ENCODE peak calls at places on chromosomes 2 and 18, in six cellular contexts. One of them, this sample, is unnamed.

GRCh38 chr2:227257820-227258219 is 67.2 kb upstream of the MFF start:
- DNase-seq in ovary: no peak
- DNase-seq in fibroblast of villous mesenchyme: no peak
- DNase-seq in heart left ventricle: no peak
- DNase-seq in fibroblast of pulmonary artery: no peak
- DNase-seq in AG09309: no peak
- DNase-seq in this sample: no peak

GRCh38 chr18:13611058-13611615 is 115.2 kb downstream of the FAM210A start:
- DNase-seq in ovary: no peak
- DNase-seq in fibroblast of villous mesenchyme: peak; percentile 65
- DNase-seq in heart left ventricle: peak; percentile 85
- DNase-seq in fibroblast of pulmonary artery: peak; percentile 68
- DNase-seq in AG09309: no peak
- DNase-seq in this sample: no peak

GRCh38 chr2:218020281-218020680 is 17.5 kb upstream of the TNS1 start:
- DNase-seq in ovary: peak; percentile 12
- DNase-seq in fibroblast of villous mesenchyme: no peak
- DNase-seq in heart left ventricle: no peak
- DNase-seq in fibroblast of pulmonary artery: no peak
- DNase-seq in AG09309: no peak
- DNase-seq in this sample: no peak

GRCh38 chr2:17303054-17303453 is 215.2 kb downstream of the RAD51AP2 start:
- DNase-seq in ovary: no peak
- DNase-seq in fibroblast of villous mesenchyme: peak; percentile 85
- DNase-seq in heart left ventricle: no peak
- DNase-seq in fibroblast of pulmonary artery: peak; percentile 15
- DNase-seq in AG09309: no peak
- DNase-seq in this sample: peak; percentile 39

GRCh38 chr2:240601061-240601830 is 14.7 kb downstream of the CAPN10 start:
- DNase-seq in ovary: no peak
- DNase-seq in fibroblast of villous mesenchyme: no peak
- DNase-seq in heart left ventricle: peak; percentile 11
- DNase-seq in fibroblast of pulmonary artery: no peak
- DNase-seq in AG09309: no peak
- DNase-seq in this sample: no peak

GRCh38 chr18:7566587-7567486 is at the start of gene PTPRM:
- DNase-seq in ovary: peak; percentile 87
- DNase-seq in fibroblast of villous mesenchyme: peak; percentile 73
- DNase-seq in heart left ventricle: peak; percentile 93
- DNase-seq in fibroblast of pulmonary artery: peak; percentile 80
- DNase-seq in AG09309: no peak
- DNase-seq in this sample: peak; percentile 12

GRCh38 chr2:98155291-98155690 is 68.3 kb downstream of the VWA3B start:
- DNase-seq in ovary: no peak
- DNase-seq in fibroblast of villous mesenchyme: no peak
- DNase-seq in heart left ventricle: no peak
- DNase-seq in fibroblast of pulmonary artery: no peak
- DNase-seq in AG09309: no peak
- DNase-seq in this sample: no peak

GRCh38 chr2:120699292-120699691 is 36.4 kb upstream of the GLI2 start:
- DNase-seq in ovary: no peak
- DNase-seq in fibroblast of villous mesenchyme: no peak
- DNase-seq in heart left ventricle: no peak
- DNase-seq in fibroblast of pulmonary artery: no peak
- DNase-seq in AG09309: no peak
- DNase-seq in this sample: no peak

GRCh38 chr2:127046579-127046978 is 60.4 kb downstream of the BIN1 start:
- DNase-seq in ovary: no peak
- DNase-seq in fibroblast of villous mesenchyme: no peak
- DNase-seq in heart left ventricle: no peak
- DNase-seq in fibroblast of pulmonary artery: no peak
- DNase-seq in AG09309: no peak
- DNase-seq in this sample: no peak

GRCh38 chr18:43482600-43482999 is 205.3 kb upstream of the SYT4 start:
- DNase-seq in ovary: no peak
- DNase-seq in fibroblast of villous mesenchyme: no peak
- DNase-seq in heart left ventricle: no peak
- DNase-seq in fibroblast of pulmonary artery: no peak
- DNase-seq in AG09309: no peak
- DNase-seq in this sample: no peak

GRCh38 chr2:237025090-237025865 is 60.4 kb upstream of the COPS8 start:
- DNase-seq in ovary: no peak
- DNase-seq in fibroblast of villous mesenchyme: peak; percentile 55
- DNase-seq in heart left ventricle: no peak
- DNase-seq in fibroblast of pulmonary artery: peak; percentile 65
- DNase-seq in AG09309: peak; percentile 42
- DNase-seq in this sample: peak; percentile 29

GRCh38 chr2:158665536-158666302 is 129.4 kb upstream of the DAPL1 start:
- DNase-seq in ovary: no peak
- DNase-seq in fibroblast of villous mesenchyme: peak; percentile 38
- DNase-seq in heart left ventricle: no peak
- DNase-seq in fibroblast of pulmonary artery: peak; percentile 13
- DNase-seq in AG09309: peak; percentile 5
- DNase-seq in this sample: no peak

GRCh38 chr2:98912221-98912851 is 23.7 kb downstream of the CRACDL start:
- DNase-seq in ovary: peak; percentile 73
- DNase-seq in fibroblast of villous mesenchyme: peak; percentile 38
- DNase-seq in heart left ventricle: peak; percentile 47
- DNase-seq in fibroblast of pulmonary artery: peak; percentile 90
- DNase-seq in AG09309: peak; percentile 49
- DNase-seq in this sample: peak; percentile 76

GRCh38 chr2:171308280-171309054 is 125.3 kb downstream of the METTL8 start:
- DNase-seq in ovary: no peak
- DNase-seq in fibroblast of villous mesenchyme: no peak
- DNase-seq in heart left ventricle: no peak
- DNase-seq in fibroblast of pulmonary artery: no peak
- DNase-seq in AG09309: no peak
- DNase-seq in this sample: no peak

GRCh38 chr2:20666114-20666363 is 905 bp upstream of the GDF7 start:
- DNase-seq in ovary: no peak
- DNase-seq in fibroblast of villous mesenchyme: no peak
- DNase-seq in heart left ventricle: no peak
- DNase-seq in fibroblast of pulmonary artery: no peak
- DNase-seq in AG09309: no peak
- DNase-seq in this sample: no peak

GRCh38 chr2:20667531-20668401 is 822 bp downstream of the GDF7 start:
- DNase-seq in ovary: no peak
- DNase-seq in fibroblast of villous mesenchyme: no peak
- DNase-seq in heart left ventricle: no peak
- DNase-seq in fibroblast of pulmonary artery: no peak
- DNase-seq in AG09309: no peak
- DNase-seq in this sample: no peak

GRCh38 chr2:20665261-20666113 is 1.5 kb upstream of the GDF7 start:
- DNase-seq in ovary: no peak
- DNase-seq in fibroblast of villous mesenchyme: no peak
- DNase-seq in heart left ventricle: no peak
- DNase-seq in fibroblast of pulmonary artery: no peak
- DNase-seq in AG09309: no peak
- DNase-seq in this sample: no peak

GRCh38 chr2:20667151-20667530 is 197 bp downstream of the GDF7 start:
- DNase-seq in ovary: no peak
- DNase-seq in fibroblast of villous mesenchyme: no peak
- DNase-seq in heart left ventricle: no peak
- DNase-seq in fibroblast of pulmonary artery: no peak
- DNase-seq in AG09309: no peak
- DNase-seq in this sample: no peak

DNA sequence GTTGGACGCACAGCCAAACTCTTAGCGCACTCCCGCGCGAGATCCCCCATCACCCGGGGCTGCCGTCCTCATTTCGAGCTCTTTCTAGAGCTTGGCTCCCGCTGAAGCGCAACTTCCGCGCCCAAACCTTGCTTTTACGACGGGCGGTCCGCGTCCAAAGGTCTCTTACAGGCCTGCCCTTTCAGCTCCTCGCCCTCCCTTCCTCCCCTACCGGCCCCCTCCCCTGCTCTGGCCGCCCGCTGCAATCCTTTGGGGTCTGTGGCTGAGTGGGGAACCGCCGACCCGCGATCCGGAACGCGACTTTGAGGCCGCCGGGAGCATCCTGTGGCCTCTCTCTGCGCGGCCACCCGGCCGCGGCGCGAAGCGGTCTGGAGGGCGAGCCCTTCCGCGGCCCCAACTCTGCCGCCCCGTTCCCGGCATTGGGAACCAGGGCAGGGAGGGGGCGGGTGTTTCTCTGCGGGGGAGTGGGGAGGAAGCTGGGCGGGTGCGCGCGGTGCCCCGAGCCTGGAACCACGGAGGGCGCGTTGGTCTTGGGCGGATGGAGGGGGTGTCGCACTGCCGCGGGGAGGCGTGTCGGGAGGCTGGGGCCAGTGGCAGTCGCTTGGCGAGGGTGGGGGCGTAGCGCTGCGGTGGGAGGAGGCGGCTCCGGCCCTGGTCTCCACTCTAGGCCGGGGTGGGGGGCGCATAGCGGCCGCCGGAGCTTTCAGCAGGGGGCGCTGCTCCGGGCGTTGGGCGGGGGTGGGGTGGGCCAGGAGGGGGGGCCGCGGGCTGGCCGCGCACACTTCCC is at the start of gene GDF7:
- DNase-seq in ovary: no peak
- DNase-seq in fibroblast of villous mesenchyme: peak; percentile 17
- DNase-seq in heart left ventricle: peak; percentile 63
- DNase-seq in fibroblast of pulmonary artery: no peak
- DNase-seq in AG09309: no peak
- DNase-seq in this sample: no peak
- TF ChIP-seq CTCF in ovary: no peak
- TF ChIP-seq CTCF in fibroblast of villous mesenchyme: peak; percentile 12
- TF ChIP-seq CTCF in heart left ventricle: peak; percentile 53
- TF ChIP-seq CTCF in fibroblast of pulmonary artery: no peak
- TF ChIP-seq CTCF in AG09309: peak; percentile 16
- TF ChIP-seq CTCF in this sample: peak; percentile 21

DNA sequence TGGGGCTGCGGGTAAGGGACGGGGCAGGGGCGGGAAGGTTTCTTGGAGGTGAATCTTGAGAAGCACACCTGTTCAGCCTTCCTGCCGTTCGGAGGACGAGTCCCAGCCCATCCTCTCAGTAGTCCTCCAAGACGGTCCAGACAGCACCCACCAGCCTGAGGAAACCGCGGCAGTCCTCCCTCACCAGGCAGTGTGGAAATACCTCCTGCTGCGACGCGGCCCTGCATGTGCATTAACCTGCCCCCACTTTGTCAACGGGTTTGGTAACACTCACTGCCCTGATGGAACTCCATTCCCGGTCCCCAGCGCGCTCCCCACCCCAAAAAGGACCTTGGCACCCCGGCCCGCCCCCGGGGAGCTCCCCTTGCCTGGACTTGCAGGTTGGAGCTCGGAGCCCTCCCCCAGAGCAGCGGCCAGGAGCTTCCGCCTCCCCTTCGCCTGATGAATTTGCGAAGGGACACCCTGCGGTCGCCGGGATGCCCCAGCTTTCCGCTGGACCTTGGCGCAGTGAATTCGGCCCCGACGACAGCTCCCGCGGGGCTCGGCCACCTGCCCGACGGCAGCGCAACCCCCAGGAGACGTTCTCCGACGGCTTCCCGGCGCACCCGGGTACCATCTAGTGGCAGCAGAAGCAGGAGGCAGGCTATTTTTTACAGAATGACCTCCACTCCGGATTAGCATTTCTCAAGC is 31.5 kb downstream of the ACVR1C start:
- DNase-seq in ovary: no peak
- DNase-seq in fibroblast of villous mesenchyme: no peak
- DNase-seq in heart left ventricle: no peak
- DNase-seq in fibroblast of pulmonary artery: peak; percentile 20
- DNase-seq in AG09309: no peak
- DNase-seq in this sample: no peak
- TF ChIP-seq CTCF in ovary: no peak
- TF ChIP-seq CTCF in fibroblast of villous mesenchyme: peak; percentile 32
- TF ChIP-seq CTCF in heart left ventricle: peak; percentile 54
- TF ChIP-seq CTCF in fibroblast of pulmonary artery: peak; percentile 57
- TF ChIP-seq CTCF in AG09309: peak; percentile 72
- TF ChIP-seq CTCF in this sample: peak; percentile 74

GRCh38 chr2:117407746-117408145 is 406.7 kb upstream of the DDX18 start:
- DNase-seq in ovary: no peak
- DNase-seq in fibroblast of villous mesenchyme: no peak
- DNase-seq in heart left ventricle: no peak
- DNase-seq in fibroblast of pulmonary artery: no peak
- DNase-seq in AG09309: no peak
- DNase-seq in this sample: no peak

GRCh38 chr2:117406443-117406842 is 408.0 kb upstream of the DDX18 start:
- DNase-seq in ovary: no peak
- DNase-seq in fibroblast of villous mesenchyme: no peak
- DNase-seq in heart left ventricle: no peak
- DNase-seq in fibroblast of pulmonary artery: no peak
- DNase-seq in AG09309: no peak
- DNase-seq in this sample: no peak

GRCh38 chr2:117409443-117409842 is 405.0 kb upstream of the DDX18 start:
- DNase-seq in ovary: no peak
- DNase-seq in fibroblast of villous mesenchyme: no peak
- DNase-seq in heart left ventricle: no peak
- DNase-seq in fibroblast of pulmonary artery: no peak
- DNase-seq in AG09309: no peak
- DNase-seq in this sample: no peak

DNA sequence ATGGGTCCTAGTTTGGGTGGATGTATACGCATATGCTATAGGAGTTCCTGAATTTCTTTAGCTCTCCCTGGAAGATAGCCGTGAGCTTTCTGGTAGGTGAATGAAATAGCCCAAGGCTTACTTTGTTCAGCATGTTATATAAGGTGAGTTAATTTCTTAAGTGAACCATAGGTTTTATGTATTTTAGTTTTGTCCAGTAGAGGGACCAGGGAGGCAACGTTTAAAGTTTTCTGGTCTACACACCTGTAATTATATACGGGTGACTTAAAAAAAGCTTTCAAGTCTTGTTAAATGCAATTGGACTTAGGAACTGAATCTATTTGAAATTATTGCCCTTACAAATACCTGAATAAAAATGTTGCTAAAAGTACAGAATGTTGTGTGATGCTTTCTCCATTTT is 402.5 kb upstream of the DDX18 start:
- DNase-seq in ovary: no peak
- DNase-seq in fibroblast of villous mesenchyme: no peak
- DNase-seq in heart left ventricle: no peak
- DNase-seq in fibroblast of pulmonary artery: no peak
- DNase-seq in AG09309: no peak
- DNase-seq in this sample: no peak
- TF ChIP-seq CTCF in ovary: no peak
- TF ChIP-seq CTCF in fibroblast of villous mesenchyme: no peak
- TF ChIP-seq CTCF in heart left ventricle: no peak
- TF ChIP-seq CTCF in fibroblast of pulmonary artery: no peak
- TF ChIP-seq CTCF in AG09309: no peak
- TF ChIP-seq CTCF in this sample: no peak

DNA sequence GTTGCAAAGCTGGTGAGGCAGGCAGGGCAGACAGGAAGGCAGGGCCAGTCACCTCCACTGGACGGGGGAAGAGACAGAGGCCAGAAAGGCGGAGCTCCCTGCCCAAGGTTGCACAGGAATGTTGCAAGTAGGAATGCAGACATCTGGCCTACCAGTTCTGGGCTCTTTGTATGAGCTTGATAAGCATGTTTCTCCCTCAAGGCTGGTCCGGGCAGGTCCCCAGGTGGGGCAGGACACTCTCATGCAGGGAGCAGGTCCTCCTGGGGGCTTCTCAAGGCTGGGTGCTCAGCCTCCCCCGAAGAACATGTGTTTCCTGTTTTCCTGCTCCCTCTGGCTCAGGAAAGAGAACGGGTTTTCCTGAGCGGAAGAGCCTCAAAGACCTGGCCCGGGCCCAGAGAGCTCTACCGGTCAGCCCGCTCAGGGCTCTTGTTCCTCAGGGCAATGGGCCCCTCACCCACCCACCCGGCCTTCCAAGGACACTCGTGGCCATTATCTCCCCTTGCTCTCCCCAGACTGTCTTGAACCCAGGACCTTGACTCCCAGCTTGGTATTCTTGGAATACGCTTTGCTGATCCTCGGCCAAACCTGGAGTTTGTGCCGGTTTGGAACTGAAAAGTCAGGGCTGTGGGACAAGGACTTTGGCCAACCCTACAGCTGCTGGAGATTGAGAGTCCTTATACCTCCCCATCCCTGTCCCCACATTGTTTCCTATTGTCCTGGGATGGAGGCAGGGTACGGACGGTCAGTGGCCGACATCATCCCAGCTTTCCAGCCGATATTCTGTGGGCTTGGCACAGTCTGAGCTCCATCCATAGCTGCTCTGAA is 87.7 kb upstream of the HAAO start:
- DNase-seq in ovary: peak; percentile 71
- DNase-seq in fibroblast of villous mesenchyme: no peak
- DNase-seq in heart left ventricle: peak; percentile 64
- DNase-seq in fibroblast of pulmonary artery: peak; percentile 64
- DNase-seq in AG09309: no peak
- DNase-seq in this sample: no peak
- TF ChIP-seq CTCF in ovary: no peak
- TF ChIP-seq CTCF in fibroblast of villous mesenchyme: no peak
- TF ChIP-seq CTCF in heart left ventricle: no peak
- TF ChIP-seq CTCF in fibroblast of pulmonary artery: no peak
- TF ChIP-seq CTCF in AG09309: no peak
- TF ChIP-seq CTCF in this sample: no peak

This sample was measured in kidney epithelial cell.